ENCODE peak calls at places on chromosomes 3 and 15, in four cellular contexts. Q is tibial nerve, W is coronary artery, V is mammary epithelial cell. C is an unnamed sample.

GRCh38 chr3:67650084-67650483 is 4.3 kb downstream of the SUCLG2 start:
- DNase-seq in Q (no peak), W (no peak), V (no peak), C (no peak)

GRCh38 chr3:31962801-31963205 is 18.3 kb downstream of the OSBPL10 start:
- DNase-seq in Q (no peak), W (no peak), V (peak), C (no peak)

GRCh38 chr3:196177567-196177966 is 33.6 kb downstream of the ZDHHC19 start:
- DNase-seq in Q (no peak), W (no peak), V (no peak), C (no peak)

GRCh38 chr15:50180578-50180977 is 1.4 kb upstream of the SLC27A2 start:
- DNase-seq in Q (no peak), W (no peak), V (no peak), C (no peak)

GRCh38 chr3:46359748-46360509 is 6.0 kb downstream of the CCR2 start:
- DNase-seq in Q (no peak), W (no peak), V (no peak), C (peak)

GRCh38 chr3:46517016-46517770 is 19.4 kb downstream of the RTP3 start:
- DNase-seq in Q (no peak), W (no peak), V (peak), C (no peak)

GRCh38 chr15:71109130-71109529 is 6.1 kb upstream of the THSD4 start:
- DNase-seq in Q (no peak), W (no peak), V (peak), C (no peak)

GRCh38 chr15:59792359-59792758 is 103.2 kb upstream of the BNIP2 start:
- DNase-seq in Q (no peak), W (no peak), V (no peak), C (no peak)

GRCh38 chr3:170081079-170081741 is 43.4 kb downstream of the GPR160 start:
- DNase-seq in Q (no peak), W (no peak), V (no peak), C (no peak)

GRCh38 chr15:92781925-92782453 is 118.1 kb upstream of the CHD2 start:
- DNase-seq in Q (no peak), W (no peak), V (no peak), C (no peak)

GRCh38 chr3:156120528-156121251 is at the start of gene KCNAB1:
- DNase-seq in Q (no peak), W (no peak), V (no peak), C (no peak)

GRCh38 chr3:76685858-76686257 is 354.0 kb upstream of the ROBO2 start:
- DNase-seq in Q (no peak), W (no peak), V (no peak), C (no peak)

GRCh38 chr3:190526787-190527767 is 13.2 kb downstream of the IL1RAP start:
- DNase-seq in Q (no peak), W (no peak), V (no peak), C (no peak)

GRCh38 chr3:114904633-114905032 is 242.5 kb downstream of the ZBTB20 start:
- DNase-seq in Q (no peak), W (no peak), V (no peak), C (no peak)

GRCh38 chr3:65597225-65597951 is 441.3 kb downstream of the MAGI1 start:
- DNase-seq in Q (no peak), W (no peak), V (peak), C (no peak)

GRCh38 chr3:138468886-138469285 is 34.5 kb downstream of the ESYT3 start:
- DNase-seq in Q (no peak), W (no peak), V (peak), C (no peak)

GRCh38 chr3:160857476-160857875 is 101.4 kb downstream of the PPM1L start:
- DNase-seq in Q (no peak), W (no peak), V (no peak), C (no peak)

GRCh38 chr15:25177955-25178801 is 223.4 kb downstream of the SNRPN start:
- DNase-seq in Q (peak), W (no peak), V (no peak), C (no peak)

GRCh38 chr3:140905557-140905956 is 36.1 kb upstream of the SLC25A36 start:
- DNase-seq in Q (no peak), W (no peak), V (no peak), C (no peak)

GRCh38 chr15:91075761-91076160 is 24.3 kb upstream of the SV2B start:
- DNase-seq in Q (no peak), W (no peak), V (no peak), C (no peak)

GRCh38 chr3:118228151-118228550 is 806.5 kb downstream of the IGSF11 start:
- DNase-seq in Q (no peak), W (no peak), V (peak), C (no peak)

GRCh38 chr15:90449206-90449735 is 61.2 kb downstream of the IQGAP1 start:
- DNase-seq in Q (no peak), W (no peak), V (no peak), C (no peak)

GRCh38 chr3:12350151-12350813 is 61.4 kb downstream of the PPARG start:
- DNase-seq in Q (peak), W (no peak), V (no peak), C (no peak)

GRCh38 chr3:43855674-43856299 is 165.0 kb downstream of the ABHD5 start:
- DNase-seq in Q (peak), W (no peak), V (peak), C (peak)

GRCh38 chr3:28050895-28051294 is 190.5 kb upstream of the CMC1 start:
- DNase-seq in Q (no peak), W (no peak), V (peak), C (peak)

GRCh38 chr15:59686389-59686788 is 2.7 kb downstream of the BNIP2 start:
- DNase-seq in Q (peak), W (no peak), V (no peak), C (peak)

GRCh38 chr3:154954750-154955149 is 125.4 kb upstream of the MME start:
- DNase-seq in Q (no peak), W (no peak), V (peak), C (peak)
- TF ChIP-seq CTCF in Q (no peak), W (no peak), V (peak), C (peak)

GRCh38 chr3:107680698-107681097 is 157.9 kb downstream of the BBX start:
- DNase-seq in Q (no peak), W (no peak), V (no peak), C (peak)
- H3K4me3 ChIP-seq in Q (no peak), W (no peak), V (no peak), C (no peak)

DNA sequence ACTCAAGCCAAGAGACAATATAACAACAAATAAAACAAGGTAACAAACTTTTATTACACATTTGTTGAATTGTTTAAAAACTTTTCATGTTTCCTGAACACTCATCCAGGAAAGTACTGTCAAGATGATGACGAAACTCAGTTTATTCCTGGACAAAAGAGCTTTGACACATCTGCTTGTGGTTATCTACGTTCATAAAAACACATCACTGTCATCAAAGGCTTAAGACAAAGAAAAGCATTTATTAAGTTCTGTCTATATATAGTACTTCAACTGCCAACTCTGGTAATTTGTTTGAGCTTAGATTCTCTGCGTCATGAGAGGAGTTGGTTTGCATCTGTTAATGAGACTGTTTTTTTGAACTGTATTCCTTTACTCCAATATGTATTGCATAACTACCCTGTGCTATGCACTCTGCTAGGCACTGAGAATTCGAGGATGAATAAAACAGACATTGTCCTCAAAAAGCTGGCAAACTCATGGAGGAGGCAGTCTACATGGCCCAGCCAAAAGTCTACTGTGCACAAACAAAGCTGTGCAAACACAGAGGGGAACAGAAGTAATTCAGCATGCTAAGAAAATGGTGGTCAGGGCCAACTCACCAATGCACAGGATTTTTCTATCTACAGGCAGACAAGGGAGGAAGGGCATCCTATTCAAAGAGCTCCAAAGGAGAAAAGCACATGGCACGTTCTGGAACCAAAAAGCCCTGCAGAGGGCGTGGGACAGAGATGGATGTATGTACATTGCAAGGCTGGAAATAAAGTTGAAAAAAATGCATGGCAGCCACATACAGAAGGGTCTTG is 21.5 kb downstream of the PLD1 start:
- DNase-seq in Q (no peak), W (no peak), V (peak), C (no peak)
- TF ChIP-seq CTCF in Q (no peak), W (no peak), V (no peak), C (no peak)

DNA sequence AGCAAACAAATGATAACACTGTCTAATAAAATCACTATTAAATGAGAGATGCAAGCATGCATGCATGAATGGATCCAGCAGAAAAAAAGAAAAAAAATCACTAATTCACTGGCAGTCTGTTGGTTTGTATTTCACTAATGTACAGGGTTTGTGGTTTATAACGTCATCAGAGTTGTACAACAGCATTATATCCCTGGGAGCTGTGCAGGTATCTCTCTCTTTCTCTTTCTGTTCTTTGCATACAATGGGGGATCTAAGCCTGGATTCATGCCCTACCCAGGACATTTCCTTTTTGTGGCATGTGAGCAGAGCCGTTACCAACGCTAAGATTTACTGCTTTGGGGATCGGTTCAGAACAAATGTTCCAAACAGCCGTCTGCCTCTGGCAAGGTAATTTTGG is 229.5 kb downstream of the SOX2 start:
- DNase-seq in Q (no peak), W (no peak), V (peak), C (peak)
- H3K4me3 ChIP-seq in Q (no peak), W (no peak), V (no peak), C (no peak)

GRCh38 chr15:63340878-63341277 is 40.8 kb downstream of the CA12 start:
- DNase-seq in Q (no peak), W (no peak), V (no peak), C (no peak)
- TF ChIP-seq CTCF in Q (no peak), W (no peak), V (no peak), C (no peak)

GRCh38 chr3:175308105-175308504 is 449.0 kb downstream of the NAALADL2 start:
- DNase-seq in Q (no peak), W (no peak), V (no peak), C (no peak)
- H3K4me3 ChIP-seq in Q (no peak), W (no peak), V (no peak), C (no peak)

GRCh38 chr3:53941945-53942344 is 50.3 kb upstream of the SELENOK start:
- DNase-seq in Q (no peak), W (no peak), V (no peak), C (no peak)
- TF ChIP-seq CTCF in Q (no peak), W (no peak), V (peak), C (no peak)